ENCODE peak calls at places on chromosomes 4 and X, in five cellular contexts. K, J, L, R and D are unnamed samples.

GRCh38 chr4:26589699-26590098 is 5.8 kb downstream of the TBC1D19 start:
- DNase-seq in K (no peak), J (no peak), L (no peak), R (no peak), D (no peak)

GRCh38 chr4:2084316-2084715 is 25.2 kb downstream of the NAT8L start:
- DNase-seq in K (no peak), J (no peak), L (no peak), R (no peak), D (no peak)

GRCh38 chr4:187172340-187172761 is 448.7 kb upstream of the FAT1 start:
- DNase-seq in K (peak), J (peak), L (no peak), R (no peak), D (no peak)

GRCh38 chr4:62548108-62548524 is 1348.0 kb downstream of the ADGRL3 start:
- DNase-seq in K (no peak), J (no peak), L (no peak), R (no peak), D (no peak)

GRCh38 chr4:19486400-19486799 is 765.3 kb upstream of the SLIT2 start:
- DNase-seq in K (no peak), J (peak), L (no peak), R (no peak), D (no peak)

GRCh38 chrX:75746891-75747639 is 38.0 kb downstream of the MAGEE2 start:
- DNase-seq in K (no peak), J (peak), L (no peak), R (no peak), D (peak)

GRCh38 chr4:168574581-168575295 is 77.9 kb downstream of the PALLD start:
- DNase-seq in K (peak), J (peak), L (no peak), R (no peak), D (no peak)

GRCh38 chr4:78691333-78691732 is 84.8 kb upstream of the BMP2K start:
- DNase-seq in K (no peak), J (no peak), L (no peak), R (no peak), D (peak)

GRCh38 chr4:32106767-32107166 is 1386.6 kb downstream of the PCDH7 start:
- DNase-seq in K (no peak), J (peak), L (no peak), R (no peak), D (no peak)

GRCh38 chrX:85084770-85085393 is 81.2 kb downstream of the APOOL start:
- DNase-seq in K (peak), J (peak), L (no peak), R (peak), D (no peak)